ENCODE peak calls at places on chromosomes 7 and 10, in five cellular contexts. L is H9, B is fibroblast of the aortic adventitia, I is body of pancreas, A is progenitor cell of endocrine pancreas. S is an unnamed sample.

GRCh38 chr10:103576862-103577261 is 83.4 kb downstream of the NEURL1 start:
- DNase-seq in A (no peak), L (no peak), I (peak), B (no peak), S (no peak)

GRCh38 chr10:3096149-3096548 is 28.8 kb downstream of the PFKP start:
- DNase-seq in I (no peak), A (no peak), L (no peak), B (no peak), S (no peak)

GRCh38 chr10:63236113-63236935 is 103.2 kb downstream of the NRBF2 start:
- DNase-seq in A (no peak), L (no peak), I (peak), B (peak), S (no peak)

GRCh38 chr7:11779864-11780263 is 52.1 kb downstream of the THSD7A start:
- DNase-seq in L (no peak), I (no peak), A (no peak), B (no peak), S (no peak)

GRCh38 chr7:79610301-79610700 is 156.8 kb upstream of the MAGI2 start:
- DNase-seq in I (no peak), L (no peak), B (peak), A (no peak), S (no peak)

GRCh38 chr7:99123571-99124033 is 20.3 kb downstream of the SMURF1 start:
- DNase-seq in I (no peak), B (peak), A (no peak), L (no peak), S (no peak)

GRCh38 chr10:109911903-109912302 is 11.4 kb downstream of the XPNPEP1 start:
- DNase-seq in A (no peak), I (no peak), L (no peak), B (no peak), S (no peak)

GRCh38 chr10:124131176-124131575 is 37.8 kb upstream of the CHST15 start:
- DNase-seq in A (no peak), I (no peak), L (no peak), B (no peak), S (no peak)

GRCh38 chr7:10779465-10780399 is 193.9 kb upstream of the PHF14 start:
- DNase-seq in B (no peak), I (no peak), A (no peak), L (peak), S (no peak)

GRCh38 chr7:95126053-95126709 is 198.2 kb downstream of the PON1 start:
- DNase-seq in I (no peak), B (no peak), L (no peak), A (no peak), S (no peak)

GRCh38 chr7:25396661-25397060 is 168.4 kb upstream of the NPVF start:
- DNase-seq in I (no peak), B (no peak), L (no peak), A (no peak), S (no peak)

GRCh38 chr7:150376560-150376959 is 2.6 kb upstream of the ZNF775 start:
- DNase-seq in I (no peak), A (no peak), B (no peak), L (no peak), S (no peak)

GRCh38 chr10:420154-421121 is 269.0 kb downstream of the DIP2C start:
- DNase-seq in B (peak), A (no peak), L (no peak), I (no peak), S (no peak)

GRCh38 chr7:138519061-138519798 is 59.2 kb downstream of the TRIM24 start:
- DNase-seq in L (no peak), A (no peak), B (no peak), I (no peak), S (no peak)

GRCh38 chr7:29276806-29277205 is 82.2 kb downstream of the CHN2 start:
- DNase-seq in I (no peak), A (no peak), B (no peak), L (no peak), S (no peak)

GRCh38 chr10:33260403-33261239 is 73.8 kb downstream of the NRP1 start:
- DNase-seq in L (no peak), B (peak), I (no peak), A (no peak), S (no peak)

GRCh38 chr10:77773631-77774426 is 136.2 kb upstream of the KCNMA1 start:
- DNase-seq in A (no peak), I (no peak), B (no peak), L (no peak), S (peak)

GRCh38 chr7:57642730-57643129 is 192.8 kb downstream of the ZNF716 start:
- DNase-seq in B (no peak), I (no peak), A (no peak), L (no peak), S (no peak)

GRCh38 chr7:20304366-20304765 is 26.3 kb upstream of the ITGB8 start:
- DNase-seq in B (no peak), A (no peak), I (no peak), L (no peak), S (no peak)

GRCh38 chr10:129101232-129101980 is 365.6 kb upstream of the MGMT start:
- DNase-seq in B (no peak), A (no peak), I (no peak), L (no peak), S (no peak)

GRCh38 chr7:75688200-75689136 is 50.3 kb downstream of the HIP1 start:
- DNase-seq in A (no peak), I (peak), B (no peak), L (no peak), S (no peak)

GRCh38 chr7:28383949-28384348 is 28.4 kb upstream of the CREB5 start:
- DNase-seq in L (no peak), B (no peak), A (no peak), I (no peak), S (no peak)

GRCh38 chr10:58932126-58932525 is 244.3 kb upstream of the PHYHIPL start:
- DNase-seq in B (peak), L (no peak), I (no peak), A (no peak), S (no peak)

GRCh38 chr7:130957140-130957513 is 223.1 kb upstream of the KLF14 start:
- DNase-seq in A (no peak), L (no peak), I (no peak), B (no peak), S (no peak)

GRCh38 chr7:63008366-63008765 is 990.3 kb upstream of the ZNF722 start:
- DNase-seq in L (no peak), B (no peak), A (no peak), I (no peak), S (no peak)
- TF ChIP-seq CTCF in L (peak), B (no peak), A (peak), I (no peak), S (no peak)

DNA sequence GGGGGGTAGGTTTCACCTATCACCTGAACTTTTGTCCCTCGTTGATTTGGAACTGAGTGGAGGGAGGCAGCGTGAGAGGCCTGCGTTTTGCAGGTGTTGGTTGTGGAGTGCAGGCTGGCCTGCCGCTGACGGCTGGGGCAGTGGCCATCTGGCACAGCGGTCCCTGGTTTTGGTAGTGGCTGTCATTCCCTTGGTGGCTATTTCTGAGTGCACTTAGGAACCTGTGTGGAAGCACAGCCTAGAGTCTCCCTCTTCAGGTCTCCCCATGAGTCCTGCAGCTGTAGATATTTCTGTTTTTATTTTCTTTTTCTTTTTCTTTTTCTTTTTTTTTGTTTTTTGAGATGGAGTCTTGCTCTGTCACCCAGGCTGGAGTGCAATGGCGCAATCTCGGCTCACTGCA is 129.2 kb downstream of the CUL2 start:
- DNase-seq in B (peak), I (no peak), L (no peak), A (no peak), S (no peak)
- TF ChIP-seq CTCF in B (peak), I (no peak), L (peak), A (peak), S (peak)

GRCh38 chr7:129644634-129645230 is 33.2 kb downstream of the NRF1 start:
- DNase-seq in I (no peak), A (no peak), B (peak), L (no peak), S (no peak)
- TF ChIP-seq CTCF in I (peak), A (peak), B (peak), L (peak), S (peak)

DNA sequence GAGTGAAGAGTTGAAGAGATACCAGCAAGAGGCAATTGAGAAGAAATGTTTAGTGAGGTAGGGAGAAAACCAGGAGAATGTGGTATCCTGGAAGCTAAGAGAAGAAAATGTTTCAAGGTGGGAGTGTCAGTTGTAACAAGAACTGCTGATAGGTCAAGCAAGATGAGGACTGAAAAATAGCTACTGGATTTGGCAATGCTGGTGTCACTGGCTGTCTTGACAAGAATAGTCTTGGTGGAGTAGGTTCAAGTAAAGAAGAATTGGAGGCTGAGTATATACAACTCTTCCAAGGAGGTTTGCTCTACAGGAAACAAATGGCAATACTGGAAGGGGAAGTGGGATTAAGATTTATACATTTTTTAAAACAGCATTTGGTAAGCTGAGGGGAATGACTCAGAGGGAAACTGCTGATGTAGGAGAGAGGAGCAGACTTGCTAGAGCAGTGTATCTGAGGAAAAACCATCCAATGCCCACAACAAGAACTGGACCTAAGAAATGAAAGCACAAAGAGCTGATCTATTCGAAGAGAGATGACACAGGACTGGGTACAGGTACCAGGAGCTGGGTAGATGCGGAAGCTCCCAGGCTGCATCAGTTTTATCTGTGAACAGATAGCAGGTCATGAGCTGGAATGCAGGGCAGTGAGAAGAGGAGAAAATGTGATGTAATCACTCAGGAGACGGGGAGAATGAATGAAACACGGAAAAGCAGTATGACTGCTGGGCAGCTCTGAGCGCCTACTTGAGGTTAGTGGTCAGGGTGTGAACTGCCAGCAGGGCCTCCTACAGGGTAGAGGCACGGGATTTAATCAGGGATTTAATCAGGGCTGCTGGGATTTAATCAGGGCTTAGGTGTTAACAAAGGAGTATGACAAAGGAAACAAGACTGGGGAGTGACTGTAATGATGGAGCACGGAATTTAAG is 34.5 kb downstream of the FAM25A start:
- DNase-seq in L (no peak), I (no peak), B (peak), A (no peak), S (no peak)
- TF ChIP-seq CTCF in L (peak), I (no peak), B (peak), A (peak), S (no peak)

GRCh38 chr7:85474234-85474633 is 287.4 kb upstream of the SEMA3D start:
- DNase-seq in L (no peak), A (no peak), B (no peak), I (no peak), S (no peak)

GRCh38 chr7:85471740-85472139 is 284.9 kb upstream of the SEMA3D start:
- DNase-seq in B (no peak), I (no peak), A (no peak), L (no peak), S (no peak)

GRCh38 chr7:85475071-85475470 is 288.2 kb upstream of the SEMA3D start:
- DNase-seq in B (no peak), L (no peak), A (no peak), I (no peak), S (no peak)

GRCh38 chr7:85469446-85469970 is 282.7 kb upstream of the SEMA3D start:
- DNase-seq in B (peak), I (no peak), A (no peak), L (no peak), S (no peak)

DNA sequence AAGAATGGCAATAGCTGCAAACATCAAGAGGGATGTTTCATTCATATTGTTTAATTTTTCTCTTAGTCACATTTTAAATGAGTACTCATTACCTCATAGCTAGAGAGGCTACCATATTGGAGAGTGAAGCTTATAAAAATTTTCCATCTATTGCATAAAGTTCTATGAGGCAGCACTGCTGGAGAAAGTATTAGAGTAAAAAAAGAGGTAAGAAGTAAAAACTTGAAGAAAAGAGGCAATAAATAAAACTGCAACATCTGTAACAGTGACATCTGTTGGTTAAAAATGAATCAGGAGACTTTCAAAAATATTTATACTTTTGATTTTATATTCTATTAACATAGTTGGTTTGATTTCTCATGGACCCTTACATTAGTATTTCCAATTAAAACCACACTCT is 284.5 kb upstream of the SEMA3D start:
- DNase-seq in B (no peak), I (no peak), A (no peak), L (no peak), S (no peak)
- TF ChIP-seq CTCF in B (no peak), I (no peak), A (no peak), L (no peak), S (peak)

GRCh38 chr7:122622682-122623081 is 76.2 kb downstream of the RNF133 start:
- DNase-seq in I (no peak), A (no peak), L (no peak), B (peak), S (no peak)
- TF ChIP-seq CTCF in I (no peak), A (no peak), L (no peak), B (no peak), S (no peak)

GRCh38 chr7:107473975-107474598 is 4.2 kb downstream of the GPR22 start:
- DNase-seq in L (no peak), B (no peak), I (no peak), A (no peak), S (no peak)

GRCh38 chr7:107468824-107469223 is 1.0 kb upstream of the GPR22 start:
- DNase-seq in I (no peak), B (no peak), L (no peak), A (no peak), S (no peak)

GRCh38 chr7:107472116-107472515 is 2.3 kb downstream of the GPR22 start:
- DNase-seq in B (no peak), A (no peak), L (no peak), I (no peak), S (no peak)

GRCh38 chr7:107469836-107470416 is at the start of gene GPR22:
- DNase-seq in I (no peak), A (no peak), L (no peak), B (no peak), S (no peak)

DNA sequence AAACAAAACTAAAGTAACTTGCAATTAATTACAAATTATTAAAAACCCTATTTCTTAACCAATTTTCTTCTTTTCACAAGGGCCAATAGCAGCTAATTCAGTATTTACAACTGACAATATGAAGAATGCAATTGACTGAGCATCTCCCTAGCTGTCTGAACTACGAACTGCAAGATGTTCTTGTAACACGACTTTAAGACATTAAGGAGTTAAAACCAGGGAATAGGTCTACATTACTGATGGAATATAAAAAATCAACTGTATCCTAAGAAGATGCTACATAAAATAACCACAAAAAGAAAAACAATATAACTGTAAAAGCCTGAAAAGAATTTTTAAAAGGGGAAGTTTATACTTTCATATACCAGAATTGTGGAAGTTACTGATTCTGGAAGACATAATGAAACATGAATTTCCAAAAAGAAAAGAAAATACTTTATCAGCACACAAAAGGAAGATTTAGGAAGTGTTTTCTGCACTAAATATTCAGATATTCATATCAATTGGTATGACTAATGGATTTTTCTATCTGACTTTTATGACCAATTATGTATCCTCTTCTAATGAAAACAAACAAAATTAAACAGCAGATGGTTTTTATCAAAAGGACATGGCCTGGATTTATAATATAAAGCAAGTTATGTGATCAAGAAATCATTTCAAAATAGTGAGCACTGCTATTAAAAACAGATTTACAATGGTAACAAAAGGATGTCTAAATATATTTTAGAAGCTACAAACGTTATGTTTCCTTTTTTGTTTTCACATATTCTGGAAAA is 1.6 kb downstream of the GPR22 start:
- DNase-seq in B (no peak), A (no peak), L (no peak), I (no peak), S (no peak)
- TF ChIP-seq CTCF in B (peak), A (no peak), L (no peak), I (no peak), S (no peak)

DNA sequence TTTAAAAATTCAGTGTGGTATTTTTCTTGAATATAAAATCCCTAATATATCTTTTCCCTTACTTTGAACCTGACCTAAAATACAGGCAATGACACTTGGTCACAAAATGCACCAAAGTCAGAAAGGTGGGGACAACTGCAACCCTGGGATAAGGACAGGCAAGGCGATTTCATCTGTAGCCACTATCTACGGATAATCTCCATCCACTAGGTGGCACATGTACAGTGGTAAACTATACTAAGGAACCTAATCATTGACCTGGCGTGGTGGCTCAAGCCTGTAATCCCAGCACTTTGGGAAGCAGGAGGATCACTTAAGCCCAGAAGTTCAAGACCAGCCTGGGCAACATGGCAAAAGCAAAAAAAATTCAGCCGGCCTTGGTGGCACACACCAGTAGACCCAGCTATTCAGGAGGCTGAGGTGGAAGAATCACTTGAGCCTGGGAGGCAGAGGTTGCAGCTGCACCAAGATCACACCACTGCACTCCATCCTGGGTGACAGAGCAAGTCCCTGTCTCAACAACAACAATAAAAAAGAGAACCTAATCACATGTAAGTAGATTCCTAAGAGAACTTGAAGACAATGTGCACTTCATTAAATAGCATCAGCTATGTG is 98.9 kb downstream of the KMT2C start:
- DNase-seq in L (peak), A (no peak), I (peak), B (peak), S (no peak)
- TF ChIP-seq CTCF in L (peak), A (peak), I (peak), B (peak), S (peak)

GRCh38 chr10:46325021-46325420 is 38.2 kb downstream of the ANTXRL start:
- DNase-seq in A (no peak), B (no peak), L (no peak), I (no peak), S (no peak)
- TF ChIP-seq CTCF in A (peak), B (peak), L (peak), I (no peak), S (peak)

DNA sequence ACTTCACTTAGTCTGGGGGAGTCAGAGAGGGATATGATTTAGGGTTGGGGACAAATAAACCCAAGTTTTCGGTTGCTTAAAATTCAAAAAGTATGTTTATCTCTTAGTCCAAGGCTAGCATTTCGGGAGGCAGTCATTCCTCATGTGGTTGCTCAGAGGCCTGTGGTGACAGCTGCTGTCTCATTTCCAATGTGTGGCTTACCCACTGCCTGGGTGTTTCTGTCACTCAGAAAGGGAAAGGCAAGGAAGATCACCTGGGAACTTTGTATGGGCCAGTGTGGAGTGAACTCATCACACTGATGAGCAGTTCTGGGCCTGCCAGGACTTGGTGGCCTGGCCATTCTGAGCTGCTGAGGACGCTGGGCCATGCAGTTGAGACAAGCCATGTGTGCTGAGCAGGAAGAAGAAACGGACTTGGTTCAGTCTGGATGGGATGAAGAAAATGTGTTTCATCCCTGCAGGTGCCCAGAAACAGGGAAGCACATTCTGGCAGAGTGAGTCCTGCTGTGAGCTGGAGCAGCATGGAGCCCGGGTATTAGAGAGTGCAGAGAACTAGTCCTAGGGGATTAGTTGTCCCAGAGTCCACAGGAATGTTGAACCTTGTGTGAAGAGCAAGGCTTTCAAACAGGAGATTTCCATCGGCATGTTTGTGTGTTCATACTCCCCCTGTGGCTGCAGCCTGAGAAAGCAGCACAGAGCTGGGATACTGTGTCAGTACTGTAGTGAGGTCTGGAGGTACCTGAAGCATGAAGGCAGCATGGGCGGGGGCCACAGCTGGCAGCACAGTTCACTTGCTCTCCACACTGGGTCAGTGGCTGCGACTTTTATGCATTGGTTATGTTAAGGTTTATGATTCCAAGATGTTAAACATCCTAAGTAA is 211.1 kb upstream of the IGFBP3 start:
- DNase-seq in I (no peak), A (no peak), B (no peak), L (peak), S (no peak)
- TF ChIP-seq CTCF in I (no peak), A (peak), B (peak), L (peak), S (peak)